ENCODE peak calls at places on chromosomes 2 and 18, in six cellular contexts. One of them, this sample, is unnamed.

GRCh38 chr18:43139288-43139946 is 23.9 kb upstream of the RIT2 start:
- DNase-seq in GM23248: no peak
- DNase-seq in PC-3: no peak
- DNase-seq in neural crest cell: no peak
- DNase-seq in endothelial cell of umbilical vein: no peak
- DNase-seq in hepatocyte: no peak
- DNase-seq in this sample: no peak

GRCh38 chr2:217016829-217017228 is 157.0 kb upstream of the TNP1 start:
- DNase-seq in GM23248: peak
- DNase-seq in PC-3: no peak
- DNase-seq in neural crest cell: no peak
- DNase-seq in endothelial cell of umbilical vein: no peak
- DNase-seq in hepatocyte: no peak
- DNase-seq in this sample: no peak

GRCh38 chr2:78023356-78023755 is 501.2 kb upstream of the LRRTM4 start:
- DNase-seq in GM23248: no peak
- DNase-seq in PC-3: no peak
- DNase-seq in neural crest cell: no peak
- DNase-seq in endothelial cell of umbilical vein: no peak
- DNase-seq in hepatocyte: no peak
- DNase-seq in this sample: no peak

GRCh38 chr18:8960740-8961657 is 141.5 kb upstream of the NDUFV2 start:
- DNase-seq in GM23248: peak
- DNase-seq in PC-3: peak
- DNase-seq in neural crest cell: no peak
- DNase-seq in endothelial cell of umbilical vein: no peak
- DNase-seq in hepatocyte: no peak
- DNase-seq in this sample: peak

GRCh38 chr2:41940715-41941114 is 107.1 kb upstream of the PKDCC start:
- DNase-seq in GM23248: no peak
- DNase-seq in PC-3: no peak
- DNase-seq in neural crest cell: no peak
- DNase-seq in endothelial cell of umbilical vein: no peak
- DNase-seq in hepatocyte: no peak
- DNase-seq in this sample: no peak

GRCh38 chr2:150136407-150136806 is 351.1 kb downstream of the RND3 start:
- DNase-seq in GM23248: peak
- DNase-seq in PC-3: no peak
- DNase-seq in neural crest cell: no peak
- DNase-seq in endothelial cell of umbilical vein: no peak
- DNase-seq in hepatocyte: no peak
- DNase-seq in this sample: no peak

GRCh38 chr2:168640039-168640438 is 162.4 kb upstream of the NOSTRIN start:
- DNase-seq in GM23248: no peak
- DNase-seq in PC-3: no peak
- DNase-seq in neural crest cell: no peak
- DNase-seq in endothelial cell of umbilical vein: no peak
- DNase-seq in hepatocyte: no peak
- DNase-seq in this sample: no peak

GRCh38 chr2:150046211-150046610 is 441.3 kb downstream of the RND3 start:
- DNase-seq in GM23248: peak
- DNase-seq in PC-3: peak
- DNase-seq in neural crest cell: no peak
- DNase-seq in endothelial cell of umbilical vein: peak
- DNase-seq in hepatocyte: no peak
- DNase-seq in this sample: peak

GRCh38 chr2:2252179-2252578 is 78.9 kb downstream of the MYT1L start:
- DNase-seq in GM23248: no peak
- DNase-seq in PC-3: no peak
- DNase-seq in neural crest cell: no peak
- DNase-seq in endothelial cell of umbilical vein: no peak
- DNase-seq in hepatocyte: no peak
- DNase-seq in this sample: no peak

GRCh38 chr2:135124924-135125886 is 73.1 kb downstream of the RAB3GAP1 start:
- DNase-seq in GM23248: peak
- DNase-seq in PC-3: peak
- DNase-seq in neural crest cell: no peak
- DNase-seq in endothelial cell of umbilical vein: no peak
- DNase-seq in hepatocyte: no peak
- DNase-seq in this sample: peak

GRCh38 chr2:26114144-26114543 is 58.7 kb upstream of the GAREM2 start:
- DNase-seq in GM23248: no peak
- DNase-seq in PC-3: no peak
- DNase-seq in neural crest cell: no peak
- DNase-seq in endothelial cell of umbilical vein: no peak
- DNase-seq in hepatocyte: no peak
- DNase-seq in this sample: no peak

GRCh38 chr18:51890762-51891161 is 449.2 kb upstream of the DCC start:
- DNase-seq in GM23248: peak
- DNase-seq in PC-3: peak
- DNase-seq in neural crest cell: no peak
- DNase-seq in endothelial cell of umbilical vein: no peak
- DNase-seq in hepatocyte: peak
- DNase-seq in this sample: peak

GRCh38 chr2:69980408-69980807 is 19.0 kb upstream of the ASPRV1 start:
- DNase-seq in GM23248: peak
- DNase-seq in PC-3: peak
- DNase-seq in neural crest cell: no peak
- DNase-seq in endothelial cell of umbilical vein: no peak
- DNase-seq in hepatocyte: no peak
- DNase-seq in this sample: peak

GRCh38 chr2:85684380-85684779 is 9.8 kb upstream of the GNLY start:
- DNase-seq in GM23248: no peak
- DNase-seq in PC-3: no peak
- DNase-seq in neural crest cell: no peak
- DNase-seq in endothelial cell of umbilical vein: no peak
- DNase-seq in hepatocyte: no peak
- DNase-seq in this sample: no peak

GRCh38 chr2:46269545-46270273 is 27.5 kb upstream of the EPAS1 start:
- DNase-seq in GM23248: peak
- DNase-seq in PC-3: no peak
- DNase-seq in neural crest cell: no peak
- DNase-seq in endothelial cell of umbilical vein: peak
- DNase-seq in hepatocyte: no peak
- DNase-seq in this sample: peak

GRCh38 chr2:235749121-235749780 is 255.4 kb downstream of the AGAP1 start:
- DNase-seq in GM23248: peak
- DNase-seq in PC-3: no peak
- DNase-seq in neural crest cell: no peak
- DNase-seq in endothelial cell of umbilical vein: no peak
- DNase-seq in hepatocyte: peak
- DNase-seq in this sample: peak

GRCh38 chr2:196336715-196337617 is 165.6 kb upstream of the STK17B start:
- DNase-seq in GM23248: peak
- DNase-seq in PC-3: peak
- DNase-seq in neural crest cell: no peak
- DNase-seq in endothelial cell of umbilical vein: peak
- DNase-seq in hepatocyte: peak
- DNase-seq in this sample: peak

GRCh38 chr2:8502316-8502715 is 179.5 kb upstream of the ID2 start:
- DNase-seq in GM23248: no peak
- DNase-seq in PC-3: peak
- DNase-seq in neural crest cell: no peak
- DNase-seq in endothelial cell of umbilical vein: no peak
- DNase-seq in hepatocyte: no peak
- DNase-seq in this sample: no peak

GRCh38 chr2:74760875-74761630 is 72.9 kb upstream of the HK2 start:
- DNase-seq in GM23248: no peak
- DNase-seq in PC-3: no peak
- DNase-seq in neural crest cell: no peak
- DNase-seq in endothelial cell of umbilical vein: no peak
- DNase-seq in hepatocyte: no peak
- DNase-seq in this sample: no peak

GRCh38 chr18:7766383-7766782 is 199.3 kb downstream of the PTPRM start:
- DNase-seq in GM23248: no peak
- DNase-seq in PC-3: no peak
- DNase-seq in neural crest cell: no peak
- DNase-seq in endothelial cell of umbilical vein: no peak
- DNase-seq in hepatocyte: no peak
- DNase-seq in this sample: no peak

GRCh38 chr2:175903384-175903936 is 98.6 kb downstream of the LNPK start:
- DNase-seq in GM23248: no peak
- DNase-seq in PC-3: no peak
- DNase-seq in neural crest cell: no peak
- DNase-seq in endothelial cell of umbilical vein: no peak
- DNase-seq in hepatocyte: no peak
- DNase-seq in this sample: no peak

GRCh38 chr18:27005589-27005988 is 140.1 kb upstream of the AQP4 start:
- DNase-seq in GM23248: peak
- DNase-seq in PC-3: peak
- DNase-seq in neural crest cell: no peak
- DNase-seq in endothelial cell of umbilical vein: no peak
- DNase-seq in hepatocyte: peak
- DNase-seq in this sample: no peak

GRCh38 chr2:105376789-105377231 is 22.0 kb downstream of the FHL2 start:
- DNase-seq in GM23248: peak
- DNase-seq in PC-3: peak
- DNase-seq in neural crest cell: no peak
- DNase-seq in endothelial cell of umbilical vein: peak
- DNase-seq in hepatocyte: no peak
- DNase-seq in this sample: peak

GRCh38 chr2:234373060-234373459 is 123.8 kb downstream of the ARL4C start:
- DNase-seq in GM23248: no peak
- DNase-seq in PC-3: no peak
- DNase-seq in neural crest cell: no peak
- DNase-seq in endothelial cell of umbilical vein: no peak
- DNase-seq in hepatocyte: no peak
- DNase-seq in this sample: no peak

GRCh38 chr2:178756843-178757242 is 50.4 kb downstream of the TTN start:
- DNase-seq in GM23248: peak
- DNase-seq in PC-3: peak
- DNase-seq in neural crest cell: no peak
- DNase-seq in endothelial cell of umbilical vein: no peak
- DNase-seq in hepatocyte: no peak
- DNase-seq in this sample: peak

GRCh38 chr18:31684279-31685096 is at the start of gene B4GALT6:
- DNase-seq in GM23248: peak
- DNase-seq in PC-3: peak
- DNase-seq in neural crest cell: peak
- DNase-seq in endothelial cell of umbilical vein: peak
- DNase-seq in hepatocyte: peak
- DNase-seq in this sample: no peak

GRCh38 chr18:49851624-49852023 is 38.3 kb upstream of the ACAA2 start:
- DNase-seq in GM23248: no peak
- DNase-seq in PC-3: peak
- DNase-seq in neural crest cell: no peak
- DNase-seq in endothelial cell of umbilical vein: no peak
- DNase-seq in hepatocyte: no peak
- DNase-seq in this sample: no peak

GRCh38 chr2:189492451-189492850 is 51.2 kb downstream of the WDR75 start:
- DNase-seq in GM23248: peak
- DNase-seq in PC-3: peak
- DNase-seq in neural crest cell: no peak
- DNase-seq in endothelial cell of umbilical vein: no peak
- DNase-seq in hepatocyte: no peak
- DNase-seq in this sample: peak

GRCh38 chr2:226862623-226863022 is 26.8 kb downstream of the RHBDD1 start:
- DNase-seq in GM23248: no peak
- DNase-seq in PC-3: no peak
- DNase-seq in neural crest cell: no peak
- DNase-seq in endothelial cell of umbilical vein: no peak
- DNase-seq in hepatocyte: no peak
- DNase-seq in this sample: peak

GRCh38 chr2:65666156-65666725 is 233.8 kb upstream of the SPRED2 start:
- DNase-seq in GM23248: peak
- DNase-seq in PC-3: peak
- DNase-seq in neural crest cell: no peak
- DNase-seq in endothelial cell of umbilical vein: no peak
- DNase-seq in hepatocyte: peak
- DNase-seq in this sample: peak

GRCh38 chr2:96538487-96539214 is 2.1 kb downstream of the ARID5A start:
- DNase-seq in GM23248: peak
- DNase-seq in PC-3: no peak
- DNase-seq in neural crest cell: peak
- DNase-seq in endothelial cell of umbilical vein: peak
- DNase-seq in hepatocyte: peak
- DNase-seq in this sample: no peak

GRCh38 chr2:36404312-36404711 is 48.7 kb downstream of the CRIM1 start:
- DNase-seq in GM23248: peak
- DNase-seq in PC-3: peak
- DNase-seq in neural crest cell: no peak
- DNase-seq in endothelial cell of umbilical vein: no peak
- DNase-seq in hepatocyte: no peak
- DNase-seq in this sample: peak

GRCh38 chr2:57368190-57368589 is 678.4 kb upstream of the VRK2 start:
- DNase-seq in GM23248: no peak
- DNase-seq in PC-3: no peak
- DNase-seq in neural crest cell: no peak
- DNase-seq in endothelial cell of umbilical vein: no peak
- DNase-seq in hepatocyte: no peak
- DNase-seq in this sample: no peak

GRCh38 chr2:149314687-149315086 is 15.7 kb upstream of the LYPD6 start:
- DNase-seq in GM23248: no peak
- DNase-seq in PC-3: no peak
- DNase-seq in neural crest cell: no peak
- DNase-seq in endothelial cell of umbilical vein: no peak
- DNase-seq in hepatocyte: no peak
- DNase-seq in this sample: no peak

GRCh38 chr2:9347411-9347853 is 75.9 kb downstream of the ITGB1BP1 start:
- DNase-seq in GM23248: peak
- DNase-seq in PC-3: no peak
- DNase-seq in neural crest cell: no peak
- DNase-seq in endothelial cell of umbilical vein: peak
- DNase-seq in hepatocyte: no peak
- DNase-seq in this sample: peak